ENCODE peak calls at places on chromosomes 2 and 18, in six cellular contexts. One of them, this sample, is unnamed.

GRCh38 chr2:74138219-74138951 is 9.3 kb downstream of the BOLA3 start:
- DNase-seq in cardiac muscle cell: no peak
- DNase-seq in Peyer's patch: no peak
- DNase-seq in foreskin fibroblast: no peak
- DNase-seq in tibial nerve: no peak
- DNase-seq in ovary: no peak
- DNase-seq in this sample: no peak

GRCh38 chr2:230492107-230492506 is 76.1 kb downstream of the SP100 start:
- DNase-seq in cardiac muscle cell: no peak
- DNase-seq in ovary: no peak
- DNase-seq in Peyer's patch: no peak
- DNase-seq in tibial nerve: no peak
- DNase-seq in foreskin fibroblast: no peak
- DNase-seq in this sample: no peak

GRCh38 chr2:11865378-11865777 is 118.9 kb downstream of the LPIN1 start:
- DNase-seq in foreskin fibroblast: no peak
- DNase-seq in cardiac muscle cell: no peak
- DNase-seq in Peyer's patch: no peak
- DNase-seq in tibial nerve: no peak
- DNase-seq in ovary: no peak
- DNase-seq in this sample: no peak

GRCh38 chr2:54771166-54771565 is 47.7 kb downstream of the EML6 start:
- DNase-seq in ovary: no peak
- DNase-seq in foreskin fibroblast: peak
- DNase-seq in cardiac muscle cell: no peak
- DNase-seq in Peyer's patch: no peak
- DNase-seq in tibial nerve: no peak
- DNase-seq in this sample: peak

GRCh38 chr2:231181848-231182247 is 16.6 kb upstream of the ARMC9 start:
- DNase-seq in foreskin fibroblast: peak
- DNase-seq in cardiac muscle cell: no peak
- DNase-seq in ovary: no peak
- DNase-seq in Peyer's patch: peak
- DNase-seq in tibial nerve: peak
- DNase-seq in this sample: peak

GRCh38 chr2:29009711-29010677 is 28.9 kb downstream of the TOGARAM2 start:
- DNase-seq in ovary: no peak
- DNase-seq in tibial nerve: no peak
- DNase-seq in Peyer's patch: no peak
- DNase-seq in cardiac muscle cell: no peak
- DNase-seq in foreskin fibroblast: no peak
- DNase-seq in this sample: no peak

GRCh38 chr2:28413152-28413895 is 20.7 kb downstream of the FOSL2 start:
- DNase-seq in cardiac muscle cell: no peak
- DNase-seq in foreskin fibroblast: no peak
- DNase-seq in ovary: no peak
- DNase-seq in Peyer's patch: no peak
- DNase-seq in tibial nerve: no peak
- DNase-seq in this sample: no peak

GRCh38 chr18:75110311-75110710 is 98.6 kb downstream of the PTGR3 start:
- DNase-seq in Peyer's patch: no peak
- DNase-seq in cardiac muscle cell: no peak
- DNase-seq in tibial nerve: no peak
- DNase-seq in foreskin fibroblast: no peak
- DNase-seq in ovary: no peak
- DNase-seq in this sample: no peak

GRCh38 chr2:8643996-8644356 is 37.9 kb upstream of the ID2 start:
- DNase-seq in ovary: no peak
- DNase-seq in cardiac muscle cell: no peak
- DNase-seq in Peyer's patch: no peak
- DNase-seq in foreskin fibroblast: no peak
- DNase-seq in tibial nerve: no peak
- DNase-seq in this sample: no peak

GRCh38 chr18:28767781-28768211 is 590.9 kb upstream of the CDH2 start:
- DNase-seq in Peyer's patch: no peak
- DNase-seq in foreskin fibroblast: peak
- DNase-seq in cardiac muscle cell: no peak
- DNase-seq in ovary: no peak
- DNase-seq in tibial nerve: no peak
- DNase-seq in this sample: peak

GRCh38 chr2:7929276-7929675 is 752.6 kb upstream of the ID2 start:
- DNase-seq in foreskin fibroblast: no peak
- DNase-seq in Peyer's patch: no peak
- DNase-seq in cardiac muscle cell: no peak
- DNase-seq in tibial nerve: no peak
- DNase-seq in ovary: no peak
- DNase-seq in this sample: no peak

GRCh38 chr18:76553715-76554603 is 58.9 kb upstream of the ZNF516 start:
- DNase-seq in foreskin fibroblast: peak
- DNase-seq in tibial nerve: peak
- DNase-seq in ovary: no peak
- DNase-seq in Peyer's patch: no peak
- DNase-seq in cardiac muscle cell: no peak
- DNase-seq in this sample: peak

GRCh38 chr18:62979172-62979571 is 263.8 kb downstream of the PHLPP1 start:
- DNase-seq in ovary: peak
- DNase-seq in cardiac muscle cell: no peak
- DNase-seq in tibial nerve: peak
- DNase-seq in foreskin fibroblast: peak
- DNase-seq in Peyer's patch: no peak
- DNase-seq in this sample: peak

GRCh38 chr2:24925815-24926214 is 5.8 kb upstream of the ADCY3 start:
- DNase-seq in tibial nerve: no peak
- DNase-seq in foreskin fibroblast: no peak
- DNase-seq in cardiac muscle cell: no peak
- DNase-seq in Peyer's patch: no peak
- DNase-seq in ovary: no peak
- DNase-seq in this sample: no peak

GRCh38 chr2:24924732-24925131 is 4.7 kb upstream of the ADCY3 start:
- DNase-seq in tibial nerve: no peak
- DNase-seq in Peyer's patch: no peak
- DNase-seq in foreskin fibroblast: no peak
- DNase-seq in ovary: no peak
- DNase-seq in cardiac muscle cell: no peak
- DNase-seq in this sample: no peak

GRCh38 chr2:24928036-24928435 is 8.0 kb upstream of the ADCY3 start:
- DNase-seq in ovary: no peak
- DNase-seq in cardiac muscle cell: no peak
- DNase-seq in foreskin fibroblast: no peak
- DNase-seq in Peyer's patch: no peak
- DNase-seq in tibial nerve: no peak
- DNase-seq in this sample: no peak

GRCh38 chr2:24926602-24927252 is 6.7 kb upstream of the ADCY3 start:
- DNase-seq in Peyer's patch: no peak
- DNase-seq in cardiac muscle cell: no peak
- DNase-seq in tibial nerve: peak
- DNase-seq in foreskin fibroblast: peak
- DNase-seq in ovary: peak
- DNase-seq in this sample: peak

DNA sequence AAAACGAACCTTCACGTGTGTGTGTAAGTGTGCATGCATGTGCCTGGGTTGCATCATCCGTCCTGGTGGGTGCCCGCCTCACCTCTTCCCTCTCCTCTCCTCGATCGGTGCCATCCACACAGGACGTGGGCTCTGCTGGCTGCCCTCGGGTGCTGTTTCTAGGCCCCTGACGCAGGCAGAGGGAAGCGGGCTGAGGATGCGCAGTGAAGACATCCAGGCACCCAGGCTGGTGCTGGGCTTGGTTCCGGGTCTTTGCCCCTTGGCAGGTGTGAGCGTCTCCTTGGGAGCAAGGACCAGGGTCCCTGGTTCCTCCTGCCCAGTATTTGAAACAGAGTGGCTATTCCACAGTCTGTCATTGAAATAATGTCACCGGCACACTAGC is 6.2 kb upstream of the ADCY3 start:
- DNase-seq in ovary: no peak
- DNase-seq in Peyer's patch: no peak
- DNase-seq in foreskin fibroblast: no peak
- DNase-seq in cardiac muscle cell: no peak
- DNase-seq in tibial nerve: no peak
- DNase-seq in this sample: no peak
- H3K4me3 ChIP-seq in ovary: no peak
- H3K4me3 ChIP-seq in Peyer's patch: peak
- H3K4me3 ChIP-seq in foreskin fibroblast: no peak
- H3K4me3 ChIP-seq in cardiac muscle cell: no peak
- H3K4me3 ChIP-seq in tibial nerve: peak
- H3K4me3 ChIP-seq in this sample: no peak

GRCh38 chr2:178909507-178909906 is 102.3 kb upstream of the TTN start:
- DNase-seq in foreskin fibroblast: no peak
- DNase-seq in tibial nerve: no peak
- DNase-seq in cardiac muscle cell: no peak
- DNase-seq in Peyer's patch: no peak
- DNase-seq in ovary: no peak
- DNase-seq in this sample: no peak
- TF ChIP-seq CTCF in foreskin fibroblast: no peak
- TF ChIP-seq CTCF in tibial nerve: no peak
- TF ChIP-seq CTCF in cardiac muscle cell: no peak
- TF ChIP-seq CTCF in Peyer's patch: no peak
- TF ChIP-seq CTCF in ovary: no peak
- TF ChIP-seq CTCF in this sample: no peak

GRCh38 chr2:127024769-127025356 is 82.1 kb downstream of the BIN1 start:
- DNase-seq in cardiac muscle cell: peak
- DNase-seq in foreskin fibroblast: no peak
- DNase-seq in Peyer's patch: no peak
- DNase-seq in tibial nerve: no peak
- DNase-seq in ovary: peak
- DNase-seq in this sample: peak
- H3K4me3 ChIP-seq in cardiac muscle cell: peak
- H3K4me3 ChIP-seq in foreskin fibroblast: peak
- H3K4me3 ChIP-seq in Peyer's patch: peak
- H3K4me3 ChIP-seq in tibial nerve: peak
- H3K4me3 ChIP-seq in ovary: peak
- H3K4me3 ChIP-seq in this sample: peak

GRCh38 chr2:60998628-60999545 is 18.6 kb upstream of the PEX13 start:
- DNase-seq in Peyer's patch: no peak
- DNase-seq in tibial nerve: no peak
- DNase-seq in ovary: no peak
- DNase-seq in foreskin fibroblast: peak
- DNase-seq in cardiac muscle cell: peak
- DNase-seq in this sample: peak
- TF ChIP-seq CTCF in Peyer's patch: peak
- TF ChIP-seq CTCF in tibial nerve: peak
- TF ChIP-seq CTCF in ovary: peak
- TF ChIP-seq CTCF in foreskin fibroblast: peak
- TF ChIP-seq CTCF in cardiac muscle cell: peak
- TF ChIP-seq CTCF in this sample: peak

DNA sequence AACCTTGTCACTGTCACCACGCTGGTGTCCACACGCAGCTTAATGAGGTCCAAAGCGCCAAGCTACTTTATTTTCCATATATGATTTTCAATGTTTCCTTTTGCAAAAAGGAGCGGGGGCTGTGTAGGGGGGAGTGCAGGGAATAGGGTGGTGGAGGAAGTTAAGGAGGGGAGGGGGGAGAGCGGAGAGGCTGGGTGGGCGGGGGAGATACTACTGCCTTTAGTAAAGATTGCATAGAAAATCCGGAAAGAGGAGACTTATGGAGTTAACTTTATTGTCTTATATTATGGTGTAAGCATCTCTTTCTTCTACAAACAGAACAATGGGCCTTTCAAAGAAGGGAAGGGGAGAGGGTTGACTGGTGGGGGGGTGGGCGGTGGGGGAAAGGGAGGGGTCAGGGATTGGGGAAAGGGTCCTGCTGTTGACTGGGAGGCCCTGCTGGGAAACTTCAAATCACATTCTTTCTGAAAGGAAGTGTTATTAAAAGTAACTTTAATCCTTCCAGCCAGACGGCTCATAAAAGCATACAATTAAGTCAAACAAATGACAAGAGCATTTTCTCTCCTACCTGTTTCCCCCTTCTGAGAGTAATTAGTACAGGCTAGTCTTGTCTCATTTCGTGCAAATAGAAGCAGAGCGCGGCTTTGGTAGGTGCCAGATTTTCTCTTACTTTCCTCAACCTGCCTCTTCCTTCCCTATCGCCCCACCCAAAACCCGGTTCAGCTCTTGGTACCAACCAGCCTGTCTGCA is 2112.8 kb upstream of the PIK3C3 start:
- DNase-seq in ovary: no peak
- DNase-seq in cardiac muscle cell: no peak
- DNase-seq in foreskin fibroblast: no peak
- DNase-seq in Peyer's patch: no peak
- DNase-seq in tibial nerve: no peak
- DNase-seq in this sample: no peak
- H3K4me3 ChIP-seq in ovary: no peak
- H3K4me3 ChIP-seq in cardiac muscle cell: peak
- H3K4me3 ChIP-seq in foreskin fibroblast: peak
- H3K4me3 ChIP-seq in Peyer's patch: no peak
- H3K4me3 ChIP-seq in tibial nerve: peak
- H3K4me3 ChIP-seq in this sample: peak

GRCh38 chr2:219958941-219959340 is 331.5 kb downstream of the SLC4A3 start:
- DNase-seq in foreskin fibroblast: no peak
- DNase-seq in Peyer's patch: no peak
- DNase-seq in tibial nerve: no peak
- DNase-seq in cardiac muscle cell: no peak
- DNase-seq in ovary: no peak
- DNase-seq in this sample: no peak
- TF ChIP-seq CTCF in foreskin fibroblast: no peak
- TF ChIP-seq CTCF in Peyer's patch: no peak
- TF ChIP-seq CTCF in tibial nerve: no peak
- TF ChIP-seq CTCF in cardiac muscle cell: no peak
- TF ChIP-seq CTCF in ovary: no peak
- TF ChIP-seq CTCF in this sample: no peak

DNA sequence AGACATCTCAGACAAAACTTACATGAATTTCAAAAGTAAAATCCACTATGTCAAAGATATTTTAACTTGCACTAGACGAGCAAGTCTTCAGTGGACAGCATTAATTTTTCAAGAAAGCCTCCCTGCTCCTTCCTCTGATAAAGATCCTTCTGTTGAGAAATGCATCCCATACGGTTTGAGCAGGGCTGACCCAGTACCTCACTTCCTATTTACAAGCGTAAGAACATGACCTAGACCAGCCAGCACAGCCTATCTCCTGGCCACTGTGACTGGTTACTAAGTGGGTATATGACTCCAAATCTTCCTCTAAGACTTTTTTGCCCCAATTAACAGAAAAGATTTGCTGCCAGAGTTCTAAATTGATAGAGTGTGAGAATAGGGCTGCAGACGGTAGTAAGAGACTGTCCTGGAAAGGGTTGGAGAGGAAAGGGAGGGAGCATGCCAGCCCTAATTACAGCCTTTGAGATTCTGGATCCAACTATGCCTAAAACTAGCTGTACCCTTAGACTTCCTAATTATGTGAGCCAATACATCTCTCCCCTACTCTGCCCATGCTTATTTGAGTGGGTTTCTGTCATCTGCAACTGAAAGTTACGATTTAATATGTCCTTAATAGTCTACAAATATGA is 108.4 kb downstream of the PRELID3A start:
- DNase-seq in Peyer's patch: no peak
- DNase-seq in tibial nerve: no peak
- DNase-seq in foreskin fibroblast: no peak
- DNase-seq in ovary: no peak
- DNase-seq in cardiac muscle cell: no peak
- DNase-seq in this sample: no peak
- H3K4me3 ChIP-seq in Peyer's patch: no peak
- H3K4me3 ChIP-seq in tibial nerve: no peak
- H3K4me3 ChIP-seq in foreskin fibroblast: no peak
- H3K4me3 ChIP-seq in ovary: no peak
- H3K4me3 ChIP-seq in cardiac muscle cell: no peak
- H3K4me3 ChIP-seq in this sample: no peak

DNA sequence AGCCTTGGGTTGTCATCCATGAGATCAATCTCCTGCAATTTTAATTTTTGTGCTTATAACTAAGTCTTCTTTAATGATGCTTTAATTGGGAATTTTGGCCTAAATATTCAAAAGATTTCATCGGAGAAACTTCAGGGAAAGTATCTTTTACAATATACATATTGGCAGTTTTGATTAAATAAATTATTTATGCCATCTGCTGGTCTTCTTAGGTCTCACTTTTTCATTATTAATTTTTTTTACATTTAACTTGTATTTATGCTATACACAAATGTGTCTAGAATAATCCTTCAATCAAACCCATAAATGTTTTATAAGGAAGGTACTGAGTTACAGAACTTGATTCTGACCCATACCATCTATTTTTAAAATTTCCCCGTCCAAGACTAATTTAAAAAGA is 95.1 kb upstream of the XPO1 start:
- DNase-seq in ovary: no peak
- DNase-seq in foreskin fibroblast: no peak
- DNase-seq in Peyer's patch: no peak
- DNase-seq in tibial nerve: no peak
- DNase-seq in cardiac muscle cell: no peak
- DNase-seq in this sample: no peak
- TF ChIP-seq CTCF in ovary: no peak
- TF ChIP-seq CTCF in foreskin fibroblast: no peak
- TF ChIP-seq CTCF in Peyer's patch: no peak
- TF ChIP-seq CTCF in tibial nerve: no peak
- TF ChIP-seq CTCF in cardiac muscle cell: no peak
- TF ChIP-seq CTCF in this sample: no peak